ENCODE peak calls at places on chromosomes 13 and 19, in ten cellular contexts. A is NCI-H446, K is lower lobe of right lung, U is ureter, T is iris pigment epithelial cell, F is anterior cingulate cortex, W is Calu3, Y is activated T-cell treated with anti-CD3 and anti-CD28 coated beads for 1 hour, S is caudate nucleus, V is fibroblast of the conjunctiva. C is an unnamed sample.
A peak's percentile ranks its signal among the peaks of the same experiment; 100 is the strongest.

GRCh38 chr13:34357435-34358232 is 539.7 kb downstream of the RFC3 start:
- DNase-seq in A (peak; percentile 28), K (no peak), U (no peak), T (peak; percentile 83), F (no peak), W (no peak), Y (no peak), S (no peak), V (no peak), C (peak; percentile 71)

GRCh38 chr13:107216046-107216715 is 648.2 kb upstream of the ARGLU1 start:
- DNase-seq in A (no peak), K (no peak), U (no peak), T (peak; percentile 69), F (no peak), W (no peak), Y (no peak), S (no peak), V (no peak), C (no peak)

GRCh38 chr19:31064486-31064885 is 284.8 kb downstream of the TSHZ3 start:
- DNase-seq in A (peak; percentile 9), K (no peak), U (no peak), T (no peak), F (no peak), W (no peak), Y (no peak), S (no peak), V (no peak), C (no peak)

GRCh38 chr19:39811064-39811463 is 22.9 kb downstream of the DYRK1B start:
- DNase-seq in A (no peak), K (no peak), U (no peak), T (no peak), F (no peak), W (no peak), Y (no peak), S (no peak), V (no peak), C (no peak)

GRCh38 chr19:35313614-35314013 is 15.4 kb upstream of the CD22 start:
- DNase-seq in A (no peak), K (no peak), U (no peak), T (no peak), F (no peak), W (peak; percentile 39), Y (no peak), S (no peak), V (no peak), C (no peak)

GRCh38 chr19:17114414-17114831 is 38.8 kb downstream of the MYO9B start:
- DNase-seq in A (no peak), K (no peak), U (no peak), T (no peak), F (no peak), W (no peak), Y (no peak), S (no peak), V (no peak), C (no peak)

GRCh38 chr13:41457589-41458186 is 338 bp downstream of the RGCC start:
- DNase-seq in A (no peak), K (peak; percentile 62), U (no peak), T (peak; percentile 10), F (no peak), W (peak; percentile 4), Y (peak; percentile 30), S (no peak), V (no peak), C (no peak)

GRCh38 chr19:16385296-16385695 is 60.7 kb downstream of the KLF2 start:
- DNase-seq in A (no peak), K (no peak), U (no peak), T (no peak), F (no peak), W (no peak), Y (no peak), S (no peak), V (no peak), C (no peak)

GRCh38 chr19:42149447-42150202 is 17.4 kb upstream of the POU2F2 start:
- DNase-seq in A (no peak), K (no peak), U (no peak), T (no peak), F (no peak), W (no peak), Y (no peak), S (no peak), V (no peak), C (no peak)

GRCh38 chr13:98147521-98147920 is 4.6 kb downstream of the FARP1 start:
- DNase-seq in A (no peak), K (no peak), U (no peak), T (no peak), F (no peak), W (no peak), Y (no peak), S (no peak), V (no peak), C (no peak)

GRCh38 chr13:90420683-90421082 is 926.8 kb upstream of the MIR17HG start:
- DNase-seq in A (no peak), K (no peak), U (no peak), T (peak; percentile 44), F (no peak), W (no peak), Y (no peak), S (no peak), V (no peak), C (no peak)

GRCh38 chr13:25836709-25837316 is 215.0 kb downstream of the SHISA2 start:
- DNase-seq in A (no peak), K (no peak), U (no peak), T (no peak), F (no peak), W (no peak), Y (no peak), S (no peak), V (no peak), C (no peak)

GRCh38 chr19:39590265-39590664 is 12.1 kb upstream of the LGALS13 start:
- DNase-seq in A (no peak), K (no peak), U (no peak), T (peak; percentile 8), F (no peak), W (no peak), Y (no peak), S (no peak), V (no peak), C (no peak)

GRCh38 chr13:78029891-78030290 is 111.3 kb upstream of the EDNRB start:
- DNase-seq in A (no peak), K (no peak), U (no peak), T (no peak), F (no peak), W (no peak), Y (no peak), S (no peak), V (no peak), C (no peak)

GRCh38 chr13:106506286-106506685 is 29.2 kb downstream of the EFNB2 start:
- DNase-seq in A (no peak), K (no peak), U (no peak), T (no peak), F (no peak), W (no peak), Y (no peak), S (no peak), V (no peak), C (no peak)

GRCh38 chr19:51136333-51136732 is 5.8 kb upstream of the SIGLEC7 start:
- DNase-seq in A (no peak), K (no peak), U (no peak), T (no peak), F (no peak), W (no peak), Y (no peak), S (no peak), V (no peak), C (no peak)

GRCh38 chr19:7348587-7349230 is at the start of gene ARHGEF18:
- DNase-seq in A (no peak), K (peak; percentile 78), U (no peak), T (peak; percentile 16), F (no peak), W (no peak), Y (peak; percentile 56), S (no peak), V (no peak), C (no peak)

GRCh38 chr13:19763618-19764017 is 19.1 kb downstream of the PSPC1 start:
- DNase-seq in A (no peak), K (no peak), U (no peak), T (no peak), F (no peak), W (no peak), Y (no peak), S (no peak), V (no peak), C (no peak)

GRCh38 chr13:52428295-52428694 is 22.1 kb downstream of the VPS36 start:
- DNase-seq in A (no peak), K (no peak), U (no peak), T (peak; percentile 82), F (no peak), W (peak; percentile 11), Y (no peak), S (no peak), V (no peak), C (no peak)

GRCh38 chr19:57317503-57317902 is 2.8 kb upstream of the ZNF543 start:
- DNase-seq in A (no peak), K (no peak), U (no peak), T (no peak), F (no peak), W (no peak), Y (no peak), S (no peak), V (no peak), C (no peak)